ENCODE peak calls at places on chromosomes 5 and 9, in seven cellular contexts. Q, O, R, T, I, U and P are unnamed samples.

GRCh38 chr9:135480071-135480941 is 724 bp downstream of the PPP1R26 start:
- DNase-seq in Q (peak), O (peak), R (peak), T (peak), I (no peak), U (peak), P (peak)

GRCh38 chr5:16809816-16810502 is 126.1 kb downstream of the MYO10 start:
- DNase-seq in Q (peak), O (no peak), R (no peak), T (peak), I (no peak), U (peak), P (no peak)

GRCh38 chr9:93613174-93613573 is 36.8 kb downstream of the PHF2 start:
- DNase-seq in Q (no peak), O (no peak), R (no peak), T (no peak), I (no peak), U (no peak), P (no peak)

GRCh38 chr9:32906213-32906612 is 95.2 kb downstream of the APTX start:
- DNase-seq in Q (no peak), O (no peak), R (no peak), T (no peak), I (no peak), U (no peak), P (no peak)

GRCh38 chr5:120239076-120239475 is 225.0 kb upstream of the PRR16 start:
- DNase-seq in Q (no peak), O (no peak), R (no peak), T (peak), I (no peak), U (no peak), P (no peak)

GRCh38 chr9:27460225-27461023 is 63.7 kb upstream of the IFNK start:
- DNase-seq in Q (no peak), O (no peak), R (no peak), T (peak), I (no peak), U (peak), P (no peak)

GRCh38 chr5:34061993-34062392 is 19.0 kb upstream of the C1QTNF3 start:
- DNase-seq in Q (no peak), O (no peak), R (no peak), T (no peak), I (no peak), U (no peak), P (no peak)

GRCh38 chr5:38923661-38924451 is 78.0 kb downstream of the OSMR start:
- DNase-seq in Q (peak), O (no peak), R (no peak), T (peak), I (no peak), U (no peak), P (no peak)

GRCh38 chr9:107674937-107675277 is 185.3 kb upstream of the KLF4 start:
- DNase-seq in Q (no peak), O (no peak), R (no peak), T (no peak), I (no peak), U (peak), P (no peak)

GRCh38 chr5:58462623-58463230 is 2.8 kb upstream of the PLK2 start:
- DNase-seq in Q (peak), O (no peak), R (peak), T (peak), I (no peak), U (peak), P (peak)

GRCh38 chr5:142422426-142422825 is 97.6 kb upstream of the SPRY4 start:
- DNase-seq in Q (peak), O (no peak), R (no peak), T (peak), I (no peak), U (no peak), P (no peak)

GRCh38 chr9:136808075-136808780 is 480 bp downstream of the RABL6 start:
- DNase-seq in Q (no peak), O (peak), R (no peak), T (peak), I (no peak), U (no peak), P (no peak)

GRCh38 chr5:180625125-180625790 is 24.1 kb downstream of the FLT4 start:
- DNase-seq in Q (no peak), O (no peak), R (no peak), T (no peak), I (no peak), U (no peak), P (no peak)

GRCh38 chr9:92324451-92324850 is 699 bp downstream of the NOL8 start:
- DNase-seq in Q (no peak), O (no peak), R (peak), T (no peak), I (no peak), U (no peak), P (no peak)

GRCh38 chr5:6492934-6493333 is 44.3 kb downstream of the UBE2QL1 start:
- DNase-seq in Q (no peak), O (no peak), R (no peak), T (no peak), I (no peak), U (no peak), P (no peak)

GRCh38 chr9:30197954-30198353 is 2186.5 kb upstream of the ACO1 start:
- DNase-seq in Q (no peak), O (no peak), R (peak), T (no peak), I (no peak), U (no peak), P (no peak)

GRCh38 chr5:96254980-96255681 is 177.9 kb downstream of the PCSK1 start:
- DNase-seq in Q (peak), O (no peak), R (no peak), T (peak), I (no peak), U (no peak), P (no peak)

GRCh38 chr9:8917978-8918739 is 1118.6 kb upstream of the DMAC1 start:
- DNase-seq in Q (no peak), O (no peak), R (no peak), T (no peak), I (no peak), U (no peak), P (no peak)

GRCh38 chr9:68978054-68978453 is 35.9 kb downstream of the PRKACG start:
- DNase-seq in Q (no peak), O (no peak), R (no peak), T (no peak), I (no peak), U (no peak), P (no peak)

GRCh38 chr5:125890387-125890955 is 532.7 kb upstream of the GRAMD2B start:
- DNase-seq in Q (no peak), O (no peak), R (no peak), T (peak), I (no peak), U (no peak), P (no peak)

GRCh38 chr9:22307013-22307711 is 139.5 kb upstream of the DMRTA1 start:
- DNase-seq in Q (peak), O (no peak), R (peak), T (peak), I (no peak), U (peak), P (peak)

GRCh38 chr9:132546148-132547051 is 36.0 kb upstream of the BARHL1 start:
- DNase-seq in Q (no peak), O (peak), R (peak), T (peak), I (peak), U (no peak), P (peak)

GRCh38 chr5:69224520-69224919 is 10.2 kb upstream of the CDK7 start:
- DNase-seq in Q (no peak), O (no peak), R (no peak), T (no peak), I (no peak), U (no peak), P (no peak)
- H3K4ac ChIP-seq in Q (no peak), O (no peak), R (no peak), T (no peak), I (no peak), U (no peak), P (no peak)

DNA sequence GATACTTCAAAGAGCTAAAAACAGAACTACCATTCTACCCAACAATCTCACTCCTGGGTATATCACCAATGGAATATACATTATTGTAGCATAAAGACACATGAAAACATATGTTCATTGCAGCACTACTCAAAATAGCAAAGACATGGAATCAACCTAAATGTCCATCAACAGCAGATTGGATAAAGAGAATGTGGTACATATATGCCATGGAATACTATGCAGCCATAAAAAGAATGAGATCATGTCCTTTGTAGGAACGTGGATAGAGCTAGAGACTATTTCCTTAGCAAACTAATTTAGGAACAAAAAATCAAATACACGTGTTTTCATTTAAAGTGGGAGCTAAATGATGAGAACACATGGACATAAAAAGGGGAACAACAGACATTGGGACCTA is 247.9 kb upstream of the VLDLR start:
- DNase-seq in Q (no peak), O (no peak), R (no peak), T (no peak), I (no peak), U (no peak), P (no peak)
- H3K4ac ChIP-seq in Q (no peak), O (no peak), R (no peak), T (no peak), I (no peak), U (no peak), P (no peak)

GRCh38 chr5:77255617-77256016 is 45.1 kb downstream of the PDE8B start:
- DNase-seq in Q (no peak), O (no peak), R (no peak), T (no peak), I (no peak), U (no peak), P (no peak)

GRCh38 chr5:77258652-77259051 is 48.2 kb downstream of the PDE8B start:
- DNase-seq in Q (no peak), O (no peak), R (no peak), T (no peak), I (no peak), U (no peak), P (no peak)

GRCh38 chr5:77256406-77256805 is 45.9 kb downstream of the PDE8B start:
- DNase-seq in Q (no peak), O (no peak), R (no peak), T (no peak), I (no peak), U (no peak), P (no peak)

GRCh38 chr5:77262685-77263084 is 52.2 kb downstream of the PDE8B start:
- DNase-seq in Q (no peak), O (no peak), R (no peak), T (peak), I (no peak), U (no peak), P (no peak)

GRCh38 chr5:77259479-77259878 is 49.0 kb downstream of the PDE8B start:
- DNase-seq in Q (peak), O (no peak), R (no peak), T (no peak), I (no peak), U (no peak), P (no peak)
- H3K4ac ChIP-seq in Q (no peak), O (no peak), R (no peak), T (no peak), I (no peak), U (no peak), P (no peak)

DNA sequence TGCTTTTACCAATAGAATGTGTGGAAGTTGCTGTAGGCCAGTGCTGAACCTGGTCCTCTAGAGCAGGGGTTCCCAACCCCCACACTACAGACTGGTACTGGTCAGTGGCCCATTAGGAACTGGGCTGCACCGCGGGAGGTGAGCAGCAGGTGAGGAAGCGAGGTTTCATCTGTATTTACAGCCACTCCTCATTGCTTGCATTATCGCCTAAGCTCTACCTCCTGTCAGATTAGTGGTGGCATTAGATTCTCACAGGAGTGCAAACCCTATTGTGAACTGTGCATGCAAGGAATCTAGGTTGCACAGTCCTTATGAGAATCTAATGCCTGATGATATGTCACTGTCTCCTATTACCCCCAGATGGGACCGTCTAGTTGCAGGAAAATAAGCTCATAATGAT is 6.1 kb upstream of the CCDC152 start:
- DNase-seq in Q (no peak), O (no peak), R (no peak), T (no peak), I (no peak), U (no peak), P (no peak)
- H3K4ac ChIP-seq in Q (no peak), O (no peak), R (no peak), T (no peak), I (no peak), U (no peak), P (no peak)

GRCh38 chr9:128102196-128102595 is 25.3 kb downstream of the PTGES2 start:
- DNase-seq in Q (no peak), O (no peak), R (no peak), T (no peak), I (no peak), U (no peak), P (no peak)
- H3K4ac ChIP-seq in Q (no peak), O (no peak), R (no peak), T (no peak), I (no peak), U (no peak), P (no peak)

GRCh38 chr9:10983251-10983650 is 370.4 kb upstream of the PTPRD start:
- DNase-seq in Q (no peak), O (no peak), R (no peak), T (no peak), I (no peak), U (no peak), P (no peak)
- H3K4ac ChIP-seq in Q (no peak), O (no peak), R (no peak), T (no peak), I (no peak), U (no peak), P (no peak)

DNA sequence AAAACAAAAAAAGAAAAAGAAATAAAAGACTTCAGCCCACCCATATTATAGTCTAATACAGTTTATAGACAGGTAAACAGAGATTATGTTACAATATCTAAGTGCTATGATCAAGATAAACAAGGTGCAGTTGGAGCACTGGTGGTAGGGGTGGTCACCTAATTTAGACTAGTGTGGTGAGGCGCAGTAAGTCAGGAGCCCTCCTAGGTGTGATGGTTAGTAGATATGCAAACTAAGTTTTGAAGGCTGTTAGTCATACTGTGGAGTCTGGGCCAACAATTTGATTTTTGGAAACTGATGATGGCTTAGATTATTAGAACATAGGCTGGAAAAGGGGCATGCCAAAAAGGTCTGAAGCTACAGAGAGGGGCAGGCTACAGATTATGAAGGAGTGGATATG is 14.7 kb downstream of the NIPBL start:
- DNase-seq in Q (no peak), O (no peak), R (no peak), T (no peak), I (no peak), U (no peak), P (no peak)
- H3K4ac ChIP-seq in Q (no peak), O (no peak), R (no peak), T (no peak), I (no peak), U (no peak), P (no peak)

DNA sequence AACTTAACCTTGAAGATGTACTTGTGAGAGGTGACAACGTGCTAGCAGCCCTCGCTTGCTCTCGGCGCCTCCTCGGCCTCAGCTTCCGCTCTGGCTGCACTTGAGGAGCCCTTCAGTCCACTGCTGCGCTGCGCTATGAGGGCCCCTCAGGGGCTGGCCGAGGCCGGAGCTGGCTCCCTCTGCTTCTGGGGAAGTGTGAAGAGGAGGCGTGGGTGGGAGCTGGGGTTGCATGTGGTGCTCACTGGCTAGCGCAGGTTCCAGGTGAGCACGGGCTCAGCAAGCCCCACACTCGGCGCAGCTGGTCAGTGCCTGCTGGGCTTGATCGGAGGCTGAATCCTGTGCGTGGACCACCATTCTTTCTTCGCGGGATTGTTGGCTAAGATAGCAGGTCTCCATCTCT is 166.1 kb downstream of the MRPS30 start:
- DNase-seq in Q (no peak), O (no peak), R (no peak), T (no peak), I (no peak), U (no peak), P (no peak)
- H3K4ac ChIP-seq in Q (no peak), O (no peak), R (no peak), T (no peak), I (no peak), U (no peak), P (peak)